ENCODE peak calls at places on chromosome 7, in four cellular contexts. E is IMR-90, W is mesenchymal stem cell, N is H1. K is an unnamed sample.

GRCh38 chr7:108420482-108420908 is 35.7 kb downstream of the NRCAM start:
- DNase-seq in E (no peak), W (peak; percentile 10), N (no peak), K (no peak)

GRCh38 chr7:71131753-71132520 is at the start of gene GALNT17:
- DNase-seq in W (no peak), N (no peak), E (no peak), K (no peak)

GRCh38 chr7:24786941-24787340 is 29.7 kb upstream of the GSDME start:
- DNase-seq in N (no peak), E (peak; percentile 99), W (peak; percentile 88), K (peak; percentile 88)

GRCh38 chr7:29289156-29290021 is 94.8 kb downstream of the CHN2 start:
- DNase-seq in W (no peak), N (no peak), E (no peak), K (peak; percentile 67)

GRCh38 chr7:17302575-17303142 is 4.2 kb downstream of the AHR start:
- DNase-seq in N (no peak), W (peak; percentile 46), E (peak; percentile 18), K (no peak)

GRCh38 chr7:96686305-96686704 is 23.3 kb downstream of the SEM1 start:
- DNase-seq in E (no peak), W (no peak), N (no peak), K (no peak)

GRCh38 chr7:73423519-73424485 is 9.8 kb upstream of the FZD9 start:
- DNase-seq in N (no peak), E (peak; percentile 26), W (peak; percentile 44), K (no peak)

GRCh38 chr7:140165422-140165821 is 11.4 kb downstream of the KDM7A start:
- DNase-seq in N (no peak), E (peak; percentile 89), W (peak; percentile 65), K (peak; percentile 13)

DNA sequence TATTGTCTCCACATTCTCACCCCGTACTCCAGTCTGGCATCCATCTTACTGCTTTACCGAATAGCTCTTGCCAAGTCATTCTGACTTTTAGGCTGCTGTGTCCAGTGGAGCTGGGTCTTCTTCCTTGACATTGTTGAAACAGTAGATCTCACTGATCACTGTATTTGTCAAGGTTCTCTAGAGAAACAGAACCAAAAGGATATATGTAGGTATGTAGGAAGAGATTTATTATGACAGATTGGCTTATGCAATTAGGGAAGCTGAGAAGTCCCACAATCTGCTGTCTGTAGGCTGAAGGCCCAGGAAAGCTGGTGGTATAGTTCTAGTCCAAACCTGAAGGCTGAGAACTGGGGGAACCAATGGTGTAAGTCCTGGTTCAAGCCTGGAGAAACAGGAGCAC is 12.1 kb upstream of the PRRT4 start:
- DNase-seq in W (no peak), N (no peak), E (no peak), K (no peak)
- H2BK5ac ChIP-seq in W (no peak overlapping the region), N (no peak overlapping the region), E (no peak overlapping the region), K (no peak overlapping the region)

GRCh38 chr7:128946936-128947830 is 9.5 kb downstream of the IRF5 start:
- DNase-seq in E (no peak), N (no peak), W (no peak), K (no peak)
- H2BK5ac ChIP-seq in E (no peak overlapping the region), N (no peak overlapping the region), W (no peak overlapping the region), K (no peak overlapping the region)

GRCh38 chr7:105655901-105656380 is 74.6 kb upstream of the EFCAB10 start:
- DNase-seq in W (no peak), E (no peak), N (no peak), K (no peak)
- H2BK5ac ChIP-seq in W (no peak overlapping the region), E (no peak overlapping the region), N (peak overlapping the region; percentile 41), K (no peak overlapping the region)

DNA sequence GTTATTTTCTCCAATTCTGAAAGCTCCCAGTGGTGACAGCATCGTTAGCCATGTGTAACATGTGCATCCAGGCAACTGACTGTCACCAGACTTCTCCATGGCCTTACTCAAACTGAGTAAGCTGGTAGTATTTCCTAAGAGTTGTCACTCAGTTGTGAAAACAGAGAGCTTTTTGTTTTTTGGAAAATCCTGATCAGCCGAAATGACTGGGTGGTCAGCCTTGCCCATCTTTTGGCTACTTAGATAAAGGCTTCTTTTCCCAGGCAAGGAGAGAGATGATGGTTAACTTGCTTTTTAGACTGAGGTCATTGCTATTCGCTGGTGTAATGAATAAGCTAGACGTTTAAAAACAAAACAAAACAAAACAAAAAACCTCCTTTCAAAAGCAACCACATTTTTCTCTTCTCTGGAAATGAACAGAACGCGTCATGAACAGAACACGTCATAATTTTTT is 159.5 kb upstream of the KLF14 start:
- DNase-seq in N (no peak), W (peak; percentile 85), E (peak; percentile 83), K (peak; percentile 70)
- H2BK5ac ChIP-seq in N (no peak overlapping the region), W (no peak overlapping the region), E (peak overlapping the region; percentile 85), K (no peak overlapping the region)

GRCh38 chr7:100867040-100867795 is at the start of gene TRIP6:
- DNase-seq in W (peak; percentile 92), N (peak; percentile 64), E (peak; percentile 93), K (peak; percentile 54)

GRCh38 chr7:100865372-100865911 is 1.7 kb upstream of the TRIP6 start:
- DNase-seq in W (no peak), E (peak; percentile 45), N (no peak), K (peak; percentile 94)

GRCh38 chr7:100865971-100866720 is 1.0 kb upstream of the TRIP6 start:
- DNase-seq in N (no peak), E (no peak), W (no peak), K (no peak)

GRCh38 chr7:100866721-100867039 is 507 bp upstream of the TRIP6 start:
- DNase-seq in N (no peak), W (no peak), E (no peak), K (no peak)

GRCh38 chr7:100867796-100868485 is 754 bp downstream of the TRIP6 start:
- DNase-seq in W (no peak), N (no peak), E (no peak), K (no peak)
- H2BK5ac ChIP-seq in W (peak overlapping the region; percentile 96), N (peak overlapping the region; percentile 94), E (peak overlapping the region; percentile 97), K (peak overlapping the region; percentile 100)

GRCh38 chr7:5302577-5302976 is 19.8 kb downstream of the SLC29A4 start:
- DNase-seq in E (no peak), N (no peak), W (no peak), K (no peak)

GRCh38 chr7:5296627-5297226 is 14.0 kb downstream of the SLC29A4 start:
- DNase-seq in E (no peak), N (peak; percentile 72), W (peak; percentile 24), K (peak; percentile 27)

GRCh38 chr7:5303061-5303460 is 20.3 kb downstream of the SLC29A4 start:
- DNase-seq in W (no peak), E (no peak), N (no peak), K (no peak)

GRCh38 chr7:5303885-5304505 is 21.3 kb downstream of the SLC29A4 start:
- DNase-seq in E (no peak), N (no peak), W (no peak), K (no peak)

GRCh38 chr7:5300366-5300765 is 17.6 kb downstream of the SLC29A4 start:
- DNase-seq in N (no peak), E (no peak), W (no peak), K (no peak)
- H2BK5ac ChIP-seq in N (no peak overlapping the region), E (no peak overlapping the region), W (no peak overlapping the region), K (no peak overlapping the region)

GRCh38 chr7:155293721-155294642 is 3.7 kb upstream of the INSIG1 start:
- DNase-seq in E (no peak), W (no peak), N (no peak), K (no peak)
- H2BK5ac ChIP-seq in E (no peak overlapping the region), W (no peak overlapping the region), N (no peak overlapping the region), K (no peak overlapping the region)

K was measured in trophoblast cell.